ENCODE peak calls at places on chromosomes 2 and 18, in eight cellular contexts. U is lower lobe of right lung, I is RWPE1, M is nucleus accumbens, N is AG08396, V is posterior cingulate gyrus, J is B cell, O is heart right ventricle. W is an unnamed sample.

GRCh38 chr2:136858656-136859055 is 93.3 kb downstream of the THSD7B start:
- DNase-seq in U (no peak), I (no peak), M (no peak), N (no peak), V (no peak), J (no peak), O (no peak), W (no peak)

GRCh38 chr18:69399253-69399652 is 1.4 kb upstream of the DOK6 start:
- DNase-seq in U (no peak), I (no peak), M (no peak), N (no peak), V (no peak), J (no peak), O (no peak), W (no peak)

GRCh38 chr2:137228566-137228965 is 463.2 kb downstream of the THSD7B start:
- DNase-seq in U (no peak), I (peak; percentile 34), M (no peak), N (no peak), V (no peak), J (no peak), O (no peak), W (no peak)

GRCh38 chr2:46802665-46803550 is 112.7 kb downstream of the MCFD2 start:
- DNase-seq in U (no peak), I (no peak), M (no peak), N (no peak), V (no peak), J (no peak), O (no peak), W (no peak)

GRCh38 chr2:238897911-238898311 is 50.0 kb downstream of the TWIST2 start:
- DNase-seq in U (no peak), I (no peak), M (no peak), N (no peak), V (no peak), J (no peak), O (no peak), W (no peak)

GRCh38 chr2:39568561-39569006 is 97.1 kb upstream of the TMEM178A start:
- DNase-seq in U (no peak), I (peak; percentile 77), M (no peak), N (peak; percentile 77), V (no peak), J (no peak), O (no peak), W (peak; percentile 21)

GRCh38 chr2:173355132-173355865 is 627 bp downstream of the CDCA7 start:
- DNase-seq in U (peak; percentile 61), I (peak; percentile 44), M (no peak), N (peak; percentile 65), V (no peak), J (peak; percentile 46), O (peak; percentile 37), W (peak; percentile 70)

GRCh38 chr18:55354795-55355194 is 233.2 kb downstream of the TCF4 start:
- DNase-seq in U (no peak), I (no peak), M (no peak), N (no peak), V (no peak), J (no peak), O (no peak), W (no peak)

GRCh38 chr2:172951554-172951953 is 124.1 kb upstream of the MAP3K20 start:
- DNase-seq in U (no peak), I (no peak), M (no peak), N (no peak), V (no peak), J (no peak), O (no peak), W (no peak)

GRCh38 chr2:72548081-72548764 is 277.6 kb downstream of the EXOC6B start:
- DNase-seq in U (no peak), I (no peak), M (no peak), N (no peak), V (no peak), J (no peak), O (no peak), W (no peak)

GRCh38 chr2:8636691-8637636 is 44.9 kb upstream of the ID2 start:
- DNase-seq in U (peak; percentile 31), I (no peak), M (no peak), N (peak; percentile 64), V (no peak), J (no peak), O (no peak), W (peak; percentile 42)

GRCh38 chr2:48448274-48449061 is 81.5 kb upstream of the STON1 start:
- DNase-seq in U (no peak), I (peak; percentile 6), M (no peak), N (peak; percentile 32), V (no peak), J (no peak), O (no peak), W (peak; percentile 39)

GRCh38 chr2:62140785-62141740 is 54.9 kb upstream of the B3GNT2 start:
- DNase-seq in U (no peak), I (no peak), M (no peak), N (no peak), V (no peak), J (peak; percentile 21), O (no peak), W (no peak)

W was measured in SW480.